ENCODE peak calls at places on chromosomes 12 and 14, in ten cellular contexts. W is HEK293T; B is DMS53; Q is HT-29; L is psoas muscle; G is GM13976; F is fibroblast of pulmonary artery; U is heart left ventricle; C is left ventricle myocardium inferior; V is activated CD4-positive, alpha-beta T cell treated with anti-CD3 and anti-CD28 coated beads, Interleukin-2, amount 10 ng/mL, durations not matched to agents 7 days and 5 days. J is an unnamed sample.

GRCh38 chr14:56310643-56311042 is 192.4 kb downstream of the PELI2 start:
- DNase-seq in F (peak; percentile 51), L (no peak), Q (no peak), B (no peak), C (no peak), W (no peak), G (no peak), U (no peak), V (no peak), J (no peak)

GRCh38 chr14:99720941-99721791 is 37.1 kb downstream of the CYP46A1 start:
- DNase-seq in B (no peak), Q (no peak), V (no peak), L (no peak), F (no peak), G (no peak), U (no peak), W (no peak), C (no peak), J (no peak)

GRCh38 chr12:66036317-66036716 is 94.2 kb downstream of the LLPH start:
- DNase-seq in F (peak; percentile 92), U (peak; percentile 52), W (no peak), Q (peak; percentile 18), L (peak; percentile 58), G (no peak), V (no peak), C (peak; percentile 40), B (peak; percentile 10), J (no peak)

GRCh38 chr12:130555628-130556485 is 160.2 kb downstream of the RIMBP2 start:
- DNase-seq in V (no peak), G (no peak), L (no peak), Q (no peak), B (peak; percentile 98), U (no peak), F (no peak), W (no peak), C (no peak), J (no peak)

GRCh38 chr12:66048843-66049537 is 81.6 kb downstream of the LLPH start:
- DNase-seq in U (no peak), B (peak; percentile 14), L (no peak), W (no peak), V (no peak), Q (no peak), F (peak; percentile 71), G (no peak), C (no peak), J (no peak)

GRCh38 chr14:30874999-30875787 is 834 bp downstream of the COCH start:
- DNase-seq in C (no peak), B (peak; percentile 53), W (no peak), G (peak; percentile 60), V (no peak), U (no peak), F (no peak), Q (no peak), L (peak; percentile 52), J (no peak)

GRCh38 chr14:23447634-23448353 is 12.3 kb upstream of the MYH7 start:
- DNase-seq in U (no peak), Q (peak; percentile 60), F (no peak), B (peak; percentile 84), W (no peak), V (no peak), G (no peak), L (no peak), C (no peak), J (no peak)

GRCh38 chr12:77442633-77443032 is 377.3 kb upstream of the E2F7 start:
- DNase-seq in U (no peak), Q (no peak), G (no peak), L (no peak), W (no peak), V (no peak), B (no peak), F (no peak), C (no peak), J (no peak)

GRCh38 chr14:104895786-104896642 is 28.7 kb upstream of the PLD4 start:
- DNase-seq in B (peak; percentile 94), L (peak; percentile 48), C (peak; percentile 14), G (peak; percentile 28), W (no peak), V (no peak), U (peak; percentile 60), F (no peak), Q (peak; percentile 60), J (peak; percentile 69)

GRCh38 chr12:57461326-57461903 is 1.8 kb downstream of the GLI1 start:
- DNase-seq in W (peak; percentile 74), V (no peak), F (peak; percentile 37), L (peak; percentile 73), U (peak; percentile 75), Q (peak; percentile 45), B (peak; percentile 50), G (peak; percentile 66), C (peak; percentile 74), J (no peak)

GRCh38 chr12:6953417-6954315 is 2.5 kb downstream of the PTPN6 start:
- DNase-seq in Q (no peak), W (no peak), B (no peak), F (peak; percentile 59), U (peak; percentile 80), L (peak; percentile 66), V (peak; percentile 88), C (peak; percentile 47), G (peak; percentile 84), J (peak; percentile 93)

GRCh38 chr12:69415471-69416275 is 54.5 kb upstream of the FRS2 start:
- DNase-seq in G (peak; percentile 30), W (peak; percentile 56), B (peak; percentile 64), F (peak; percentile 96), L (peak; percentile 70), U (peak; percentile 60), V (peak; percentile 25), C (peak; percentile 25), Q (peak; percentile 55), J (peak; percentile 19)

GRCh38 chr14:73272393-73272792 is 35.1 kb downstream of the PAPLN start:
- DNase-seq in C (no peak), Q (no peak), B (no peak), W (no peak), U (no peak), F (no peak), V (no peak), G (no peak), L (no peak), J (no peak)

GRCh38 chr14:30874120-30874998 is at the start of gene COCH:
- DNase-seq in B (peak; percentile 70), U (peak; percentile 61), W (peak; percentile 60), V (peak; percentile 14), C (peak; percentile 31), Q (no peak), F (no peak), G (peak; percentile 88), L (peak; percentile 50), J (peak; percentile 41)

GRCh38 chr12:38144601-38145436 is 171.8 kb upstream of the ALG10B start:
- DNase-seq in W (no peak), G (no peak), B (no peak), Q (no peak), L (no peak), C (no peak), U (no peak), V (no peak), F (no peak), J (no peak)

GRCh38 chr14:55864890-55865655 is 253.1 kb upstream of the PELI2 start:
- DNase-seq in C (no peak), G (peak; percentile 34), U (no peak), Q (no peak), W (no peak), B (peak; percentile 55), V (no peak), F (no peak), L (no peak), J (peak; percentile 35)

GRCh38 chr12:49188205-49188915 is 520 bp downstream of the TUBA1A start:
- DNase-seq in C (peak; percentile 90), W (peak; percentile 63), B (peak; percentile 84), G (peak; percentile 79), L (peak; percentile 90), F (peak; percentile 75), Q (peak; percentile 74), U (peak; percentile 92), V (peak; percentile 87), J (peak; percentile 65)

GRCh38 chr12:39503445-39503844 is 60.5 kb upstream of the KIF21A start:
- DNase-seq in B (no peak), U (no peak), L (no peak), W (no peak), V (no peak), Q (no peak), G (no peak), C (no peak), F (peak; percentile 75), J (no peak)

GRCh38 chr14:97298775-97299174 is 501.6 kb downstream of the VRK1 start:
- DNase-seq in Q (no peak), L (no peak), F (no peak), C (no peak), W (no peak), B (no peak), U (no peak), V (no peak), G (no peak), J (no peak)

GRCh38 chr12:49126852-49127763 is 4.1 kb downstream of the TUBA1B start:
- DNase-seq in L (no peak), Q (peak; percentile 13), C (no peak), B (peak; percentile 45), W (no peak), G (no peak), F (no peak), U (no peak), V (no peak), J (peak; percentile 27)

GRCh38 chr12:47686645-47687240 is 19.1 kb downstream of the RPAP3 start:
- DNase-seq in F (peak; percentile 74), C (no peak), V (peak; percentile 49), U (no peak), B (peak; percentile 80), W (peak; percentile 36), Q (peak; percentile 35), G (peak; percentile 46), L (no peak), J (no peak)

GRCh38 chr14:64826845-64827244 is 52.9 kb downstream of the SPTB start:
- DNase-seq in C (no peak), U (no peak), B (no peak), V (no peak), Q (no peak), G (no peak), W (no peak), F (no peak), L (peak; percentile 68), J (no peak)

GRCh38 chr12:10904686-10905085 is 4.7 kb downstream of the TAS2R13 start:
- DNase-seq in C (no peak), L (no peak), Q (no peak), U (no peak), F (no peak), W (no peak), G (no peak), V (no peak), B (no peak), J (no peak)

GRCh38 chr14:85811340-85811739 is 281.4 kb downstream of the FLRT2 start:
- DNase-seq in F (no peak), G (no peak), B (no peak), C (no peak), W (no peak), U (no peak), V (no peak), L (no peak), Q (no peak), J (no peak)

GRCh38 chr12:71169286-71169685 is 11.5 kb upstream of the TSPAN8 start:
- DNase-seq in U (no peak), L (no peak), C (no peak), Q (no peak), G (no peak), B (no peak), W (no peak), F (no peak), V (no peak), J (no peak)